ENCODE peak calls at places on chromosomes 12 and 14, in six cellular contexts. One of them, this sample, is unnamed.

GRCh38 chr14:72164420-72165150 is 232.4 kb downstream of the RGS6 start:
- DNase-seq in SK-N-MC: no peak
- DNase-seq in Panc1: no peak
- DNase-seq in body of pancreas: no peak
- DNase-seq in MM.1S: no peak
- DNase-seq in A549: no peak
- DNase-seq in this sample: no peak

GRCh38 chr14:70254476-70254961 is 65.8 kb upstream of the SLC8A3 start:
- DNase-seq in body of pancreas: peak; percentile 85
- DNase-seq in A549: no peak
- DNase-seq in MM.1S: peak; percentile 42
- DNase-seq in Panc1: no peak
- DNase-seq in SK-N-MC: no peak
- DNase-seq in this sample: no peak

GRCh38 chr12:100382327-100382726 is 25.5 kb downstream of the SLC17A8 start:
- DNase-seq in Panc1: no peak
- DNase-seq in SK-N-MC: no peak
- DNase-seq in A549: no peak
- DNase-seq in MM.1S: no peak
- DNase-seq in body of pancreas: no peak
- DNase-seq in this sample: no peak

GRCh38 chr12:93960521-93960920 is 187.9 kb upstream of the PLXNC1 start:
- DNase-seq in A549: no peak
- DNase-seq in body of pancreas: no peak
- DNase-seq in SK-N-MC: no peak
- DNase-seq in MM.1S: no peak
- DNase-seq in Panc1: no peak
- DNase-seq in this sample: no peak

GRCh38 chr14:23174785-23175184 is 8.7 kb downstream of the SLC7A8 start:
- DNase-seq in SK-N-MC: no peak
- DNase-seq in A549: no peak
- DNase-seq in Panc1: no peak
- DNase-seq in body of pancreas: no peak
- DNase-seq in MM.1S: no peak
- DNase-seq in this sample: no peak

GRCh38 chr14:39102265-39102968 is 618 bp downstream of the SEC23A start:
- DNase-seq in MM.1S: no peak
- DNase-seq in Panc1: no peak
- DNase-seq in body of pancreas: peak; percentile 55
- DNase-seq in SK-N-MC: no peak
- DNase-seq in A549: peak; percentile 34
- DNase-seq in this sample: peak; percentile 30

GRCh38 chr12:120102189-120103043 is 14.1 kb downstream of the RAB35 start:
- DNase-seq in body of pancreas: no peak
- DNase-seq in A549: no peak
- DNase-seq in Panc1: no peak
- DNase-seq in MM.1S: no peak
- DNase-seq in SK-N-MC: no peak
- DNase-seq in this sample: no peak

GRCh38 chr14:52115286-52115685 is 46.4 kb upstream of the NID2 start:
- DNase-seq in MM.1S: no peak
- DNase-seq in body of pancreas: no peak
- DNase-seq in SK-N-MC: no peak
- DNase-seq in A549: no peak
- DNase-seq in Panc1: no peak
- DNase-seq in this sample: no peak

GRCh38 chr12:131869871-131870418 is 24.5 kb upstream of the ULK1 start:
- DNase-seq in Panc1: peak; percentile 61
- DNase-seq in body of pancreas: no peak
- DNase-seq in MM.1S: no peak
- DNase-seq in SK-N-MC: no peak
- DNase-seq in A549: peak; percentile 89
- DNase-seq in this sample: no peak

GRCh38 chr12:5498081-5498480 is 66.2 kb downstream of the NTF3 start:
- DNase-seq in body of pancreas: no peak
- DNase-seq in SK-N-MC: no peak
- DNase-seq in MM.1S: no peak
- DNase-seq in Panc1: no peak
- DNase-seq in A549: no peak
- DNase-seq in this sample: no peak

GRCh38 chr12:70796989-70797388 is 123.5 kb downstream of the PTPRR start:
- DNase-seq in MM.1S: no peak
- DNase-seq in A549: no peak
- DNase-seq in Panc1: no peak
- DNase-seq in SK-N-MC: no peak
- DNase-seq in body of pancreas: no peak
- DNase-seq in this sample: no peak

GRCh38 chr12:111412007-111412829 is 6.5 kb downstream of the SH2B3 start:
- DNase-seq in A549: no peak
- DNase-seq in Panc1: no peak
- DNase-seq in body of pancreas: no peak
- DNase-seq in MM.1S: no peak
- DNase-seq in SK-N-MC: no peak
- DNase-seq in this sample: no peak

GRCh38 chr14:67961676-67962075 is 142.1 kb downstream of the RAD51B start:
- DNase-seq in Panc1: no peak
- DNase-seq in A549: no peak
- DNase-seq in MM.1S: no peak
- DNase-seq in SK-N-MC: no peak
- DNase-seq in body of pancreas: no peak
- DNase-seq in this sample: no peak

GRCh38 chr14:67964391-67964812 is 144.8 kb downstream of the RAD51B start:
- DNase-seq in body of pancreas: no peak
- DNase-seq in SK-N-MC: peak; percentile 79
- DNase-seq in Panc1: no peak
- DNase-seq in MM.1S: no peak
- DNase-seq in A549: no peak
- DNase-seq in this sample: no peak

GRCh38 chr14:67962215-67962644 is 142.7 kb downstream of the RAD51B start:
- DNase-seq in body of pancreas: peak; percentile 54
- DNase-seq in Panc1: no peak
- DNase-seq in SK-N-MC: no peak
- DNase-seq in A549: no peak
- DNase-seq in MM.1S: no peak
- DNase-seq in this sample: no peak

GRCh38 chr14:67963960-67964359 is 144.4 kb downstream of the RAD51B start:
- DNase-seq in SK-N-MC: no peak
- DNase-seq in Panc1: no peak
- DNase-seq in MM.1S: no peak
- DNase-seq in A549: no peak
- DNase-seq in body of pancreas: no peak
- DNase-seq in this sample: no peak

DNA sequence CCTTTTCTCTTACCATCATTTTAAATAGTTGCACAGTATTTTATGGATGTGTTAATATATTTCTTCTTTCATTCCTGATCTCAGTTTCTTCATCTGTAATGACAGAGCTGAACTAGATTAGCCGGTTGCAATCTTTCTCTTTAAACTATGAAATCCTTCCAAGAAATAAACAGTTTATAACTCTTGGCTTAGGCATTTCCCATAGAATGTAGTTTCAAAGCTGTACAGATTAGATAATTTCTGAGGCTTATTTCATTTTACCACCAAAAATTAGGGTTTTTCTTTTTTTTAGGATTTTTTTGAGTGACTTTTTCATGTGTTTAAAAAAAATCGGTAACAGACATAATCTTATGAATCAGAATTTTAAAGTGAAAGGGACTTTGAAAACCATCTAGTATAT is 144.0 kb downstream of the RAD51B start:
- DNase-seq in SK-N-MC: no peak
- DNase-seq in MM.1S: no peak
- DNase-seq in A549: no peak
- DNase-seq in body of pancreas: no peak
- DNase-seq in Panc1: no peak
- DNase-seq in this sample: no peak
- H3K27ac ChIP-seq in SK-N-MC: peak overlapping the region; percentile 84
- H3K27ac ChIP-seq in MM.1S: no peak overlapping the region
- H3K27ac ChIP-seq in A549: peak overlapping the region; percentile 65
- H3K27ac ChIP-seq in body of pancreas: no peak overlapping the region
- H3K27ac ChIP-seq in Panc1: no peak overlapping the region
- H3K27ac ChIP-seq in this sample: no peak overlapping the region

GRCh38 chr12:109447482-109447881 is 29.6 kb downstream of the KCTD10 start:
- DNase-seq in MM.1S: no peak
- DNase-seq in SK-N-MC: no peak
- DNase-seq in body of pancreas: no peak
- DNase-seq in A549: no peak
- DNase-seq in Panc1: no peak
- DNase-seq in this sample: no peak
- H3K27ac ChIP-seq in MM.1S: no peak overlapping the region
- H3K27ac ChIP-seq in SK-N-MC: no peak overlapping the region
- H3K27ac ChIP-seq in body of pancreas: no peak overlapping the region
- H3K27ac ChIP-seq in A549: no peak overlapping the region
- H3K27ac ChIP-seq in Panc1: no peak overlapping the region
- H3K27ac ChIP-seq in this sample: no peak overlapping the region

GRCh38 chr12:674272-674781 is 11.1 kb upstream of the NINJ2 start:
- DNase-seq in SK-N-MC: no peak
- DNase-seq in MM.1S: peak; percentile 82
- DNase-seq in Panc1: no peak
- DNase-seq in A549: no peak
- DNase-seq in body of pancreas: no peak
- DNase-seq in this sample: no peak
- H3K27ac ChIP-seq in SK-N-MC: no peak overlapping the region
- H3K27ac ChIP-seq in MM.1S: peak overlapping the region; percentile 93
- H3K27ac ChIP-seq in Panc1: peak overlapping the region; percentile 37
- H3K27ac ChIP-seq in A549: no peak overlapping the region
- H3K27ac ChIP-seq in body of pancreas: no peak overlapping the region
- H3K27ac ChIP-seq in this sample: no peak overlapping the region

DNA sequence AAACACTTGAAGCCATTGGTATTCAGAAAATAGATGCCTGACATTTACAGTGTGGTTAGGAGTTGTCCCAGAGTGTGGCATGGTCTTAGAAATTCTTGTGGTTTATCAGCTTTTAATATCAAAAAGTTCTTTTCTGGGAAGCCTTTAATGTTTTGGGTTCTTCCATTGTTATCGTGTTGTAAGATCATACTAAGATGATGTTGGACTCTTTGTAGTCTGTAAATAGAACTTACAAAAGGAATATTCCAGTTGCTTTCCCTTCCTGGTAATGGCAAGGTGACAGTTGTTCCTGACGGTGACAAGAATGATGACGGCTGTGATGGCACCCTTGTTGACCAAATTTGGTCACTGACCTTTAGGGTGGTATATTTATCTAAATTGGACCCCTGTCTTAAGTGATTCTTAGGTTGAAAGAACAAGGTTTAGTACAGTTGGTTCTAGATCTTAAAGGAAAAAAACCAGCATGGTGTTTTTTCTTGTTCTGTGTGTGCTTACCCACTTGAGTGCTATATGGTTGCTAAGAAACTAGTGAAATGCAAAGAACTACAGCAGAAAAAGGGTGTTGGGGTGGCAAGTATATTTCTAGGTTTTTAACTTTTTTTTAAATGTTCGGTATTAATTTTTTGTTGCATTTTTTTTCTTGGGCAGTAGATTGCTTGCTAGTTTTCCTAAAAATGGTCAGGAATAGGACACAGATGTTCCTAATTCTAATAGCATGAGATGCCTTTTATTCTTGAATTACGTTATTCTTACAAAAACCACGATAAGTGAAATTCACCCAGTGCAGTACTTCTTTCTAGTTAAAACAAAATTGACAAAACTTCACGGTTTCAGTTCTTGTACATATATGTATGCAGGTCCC is 2.1 kb downstream of the ATP2A2 start:
- DNase-seq in body of pancreas: no peak
- DNase-seq in Panc1: no peak
- DNase-seq in MM.1S: no peak
- DNase-seq in A549: no peak
- DNase-seq in SK-N-MC: no peak
- DNase-seq in this sample: no peak
- H3K27ac ChIP-seq in body of pancreas: peak overlapping the region; percentile 4
- H3K27ac ChIP-seq in Panc1: peak overlapping the region; percentile 79
- H3K27ac ChIP-seq in MM.1S: peak overlapping the region; percentile 71
- H3K27ac ChIP-seq in A549: peak overlapping the region; percentile 98
- H3K27ac ChIP-seq in SK-N-MC: peak overlapping the region; percentile 50
- H3K27ac ChIP-seq in this sample: no peak overlapping the region

GRCh38 chr12:53054112-53054878 is 4.4 kb downstream of the TNS2 start:
- DNase-seq in MM.1S: peak; percentile 96
- DNase-seq in body of pancreas: peak; percentile 98
- DNase-seq in A549: peak; percentile 86
- DNase-seq in SK-N-MC: peak; percentile 73
- DNase-seq in Panc1: no peak
- DNase-seq in this sample: peak; percentile 93

GRCh38 chr12:53051881-53052412 is 2.1 kb downstream of the TNS2 start:
- DNase-seq in MM.1S: no peak
- DNase-seq in Panc1: no peak
- DNase-seq in SK-N-MC: no peak
- DNase-seq in body of pancreas: no peak
- DNase-seq in A549: no peak
- DNase-seq in this sample: no peak

GRCh38 chr12:53051058-53051880 is 1.4 kb downstream of the TNS2 start:
- DNase-seq in Panc1: no peak
- DNase-seq in SK-N-MC: no peak
- DNase-seq in MM.1S: no peak
- DNase-seq in body of pancreas: peak; percentile 81
- DNase-seq in A549: no peak
- DNase-seq in this sample: peak; percentile 93

GRCh38 chr12:53053223-53054111 is 3.6 kb downstream of the TNS2 start:
- DNase-seq in MM.1S: peak; percentile 73
- DNase-seq in SK-N-MC: no peak
- DNase-seq in body of pancreas: peak; percentile 85
- DNase-seq in A549: no peak
- DNase-seq in Panc1: no peak
- DNase-seq in this sample: peak; percentile 70

GRCh38 chr12:53052419-53053222 is 2.8 kb downstream of the TNS2 start:
- DNase-seq in Panc1: no peak
- DNase-seq in SK-N-MC: no peak
- DNase-seq in body of pancreas: peak; percentile 93
- DNase-seq in A549: no peak
- DNase-seq in MM.1S: no peak
- DNase-seq in this sample: peak; percentile 86
- H3K27ac ChIP-seq in Panc1: peak overlapping the region; percentile 93
- H3K27ac ChIP-seq in SK-N-MC: no peak overlapping the region
- H3K27ac ChIP-seq in body of pancreas: peak overlapping the region; percentile 95
- H3K27ac ChIP-seq in A549: peak overlapping the region; percentile 99
- H3K27ac ChIP-seq in MM.1S: no peak overlapping the region
- H3K27ac ChIP-seq in this sample: peak overlapping the region; percentile 99

This sample was measured in caudate nucleus.